ENCODE peak calls at places on chromosomes 12 and 14, in ten cellular contexts. W is right lobe of liver; V is HepG2; A is lower leg skin; L is stomach; G is Peyer's patch; R is PC-3; T is BJ; M is CD8-positive, alpha-beta T cell; S is AG04450. E is an unnamed sample.

GRCh38 chr12:122558721-122559641 is 31.9 kb downstream of the KNTC1 start:
- DNase-seq in W (no peak), V (no peak), A (no peak), L (no peak), G (no peak), R (no peak), T (no peak), M (no peak), S (no peak), E (no peak)

GRCh38 chr12:114669501-114670256 is 14.3 kb downstream of the TBX3 start:
- DNase-seq in W (no peak), V (peak; percentile 42), A (no peak), L (no peak), G (no peak), R (peak; percentile 81), T (no peak), M (no peak), S (no peak), E (peak; percentile 76)

GRCh38 chr12:96677363-96677762 is 188.0 kb downstream of the CFAP54 start:
- DNase-seq in W (no peak), V (no peak), A (no peak), L (no peak), G (no peak), R (no peak), T (no peak), M (no peak), S (no peak), E (no peak)

GRCh38 chr14:22047105-22047504 is 373.5 kb upstream of the OR4E1 start:
- DNase-seq in W (no peak), V (peak; percentile 70), A (no peak), L (no peak), G (no peak), R (peak; percentile 34), T (no peak), M (no peak), S (no peak), E (no peak)

GRCh38 chr14:57574617-57575288 is 81.1 kb upstream of the CCDC198 start:
- DNase-seq in W (no peak), V (peak; percentile 1), A (no peak), L (no peak), G (no peak), R (peak; percentile 49), T (no peak), M (no peak), S (no peak), E (no peak)

GRCh38 chr12:115079760-115080159 is 395.8 kb upstream of the TBX3 start:
- DNase-seq in W (no peak), V (no peak), A (no peak), L (no peak), G (no peak), R (peak; percentile 65), T (no peak), M (no peak), S (no peak), E (no peak)

GRCh38 chr12:116370886-116371580 is 93.5 kb upstream of the MED13L start:
- DNase-seq in W (no peak), V (no peak), A (no peak), L (no peak), G (no peak), R (no peak), T (no peak), M (no peak), S (no peak), E (no peak)

GRCh38 chr12:43294147-43294546 is 257.9 kb downstream of the ADAMTS20 start:
- DNase-seq in W (no peak), V (no peak), A (no peak), L (no peak), G (no peak), R (no peak), T (no peak), M (no peak), S (no peak), E (no peak)

GRCh38 chr12:80551897-80552296 is 107.9 kb downstream of the PTPRQ start:
- DNase-seq in W (no peak), V (no peak), A (no peak), L (no peak), G (no peak), R (peak; percentile 98), T (peak; percentile 99), M (no peak), S (peak; percentile 88), E (no peak)

GRCh38 chr12:12684375-12685106 is 11.4 kb downstream of the GPR19 start:
- DNase-seq in W (no peak), V (peak; percentile 13), A (no peak), L (no peak), G (no peak), R (peak; percentile 22), T (no peak), M (no peak), S (no peak), E (no peak)

GRCh38 chr12:113758165-113758924 is 207.8 kb downstream of the RBM19 start:
- DNase-seq in W (no peak), V (no peak), A (no peak), L (no peak), G (no peak), R (no peak), T (no peak), M (no peak), S (no peak), E (no peak)

GRCh38 chr12:86931714-86932113 is 675.5 kb upstream of the MGAT4C start:
- DNase-seq in W (no peak), V (no peak), A (no peak), L (no peak), G (no peak), R (no peak), T (no peak), M (no peak), S (no peak), E (no peak)

GRCh38 chr12:53700567-53700966 is 24.7 kb upstream of the ATP5MC2 start:
- DNase-seq in W (no peak), V (no peak), A (no peak), L (peak; percentile 10), G (no peak), R (peak; percentile 7), T (no peak), M (no peak), S (no peak), E (no peak)

GRCh38 chr14:35853225-35853624 is 27.1 kb downstream of the BRMS1L start:
- DNase-seq in W (no peak), V (no peak), A (no peak), L (no peak), G (no peak), R (no peak), T (no peak), M (no peak), S (no peak), E (no peak)

DNA sequence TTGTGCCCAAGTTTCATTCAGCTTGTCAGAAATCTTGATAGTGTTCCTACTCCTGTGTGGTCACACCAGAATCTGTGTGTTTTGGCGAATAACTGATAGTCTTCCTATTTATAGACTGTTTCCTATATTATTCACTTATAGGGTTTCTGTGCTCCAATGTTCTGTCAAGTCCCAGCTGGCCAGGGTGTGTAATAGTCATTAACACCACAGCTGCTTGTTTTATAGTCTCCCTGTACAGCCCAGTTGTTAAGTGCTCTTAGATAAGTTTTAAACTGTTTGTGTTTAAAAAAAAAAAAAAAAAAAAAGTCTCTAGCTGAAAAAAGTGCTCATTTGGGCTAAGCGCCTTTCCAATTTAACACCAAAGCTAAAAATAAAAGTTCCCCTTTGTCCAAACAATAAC is 45.8 kb downstream of the GPR135 start:
- DNase-seq in W (no peak), V (no peak), A (no peak), L (no peak), G (no peak), R (no peak), T (no peak), M (no peak), S (no peak), E (no peak)
- TF ChIP-seq CTCF in W (no peak), V (no peak), A (no peak), L (no peak), G (no peak), R (no peak), T (no peak), M (no peak), S (no peak), E (no peak)

GRCh38 chr12:79512068-79512467 is 178.7 kb downstream of the PAWR start:
- DNase-seq in W (no peak), V (no peak), A (no peak), L (no peak), G (no peak), R (peak; percentile 38), T (no peak), M (no peak), S (no peak), E (no peak)
- TF ChIP-seq CTCF in W (no peak), V (peak; percentile 47), A (no peak), L (no peak), G (no peak), R (peak; percentile 60), T (peak; percentile 15), M (no peak), S (no peak), E (no peak)

GRCh38 chr12:77153706-77154105 is 88.3 kb upstream of the E2F7 start:
- DNase-seq in W (no peak), V (no peak), A (no peak), L (no peak), G (no peak), R (no peak), T (no peak), M (no peak), S (no peak), E (no peak)

GRCh38 chr12:77151030-77151429 is 85.7 kb upstream of the E2F7 start:
- DNase-seq in W (no peak), V (no peak), A (no peak), L (no peak), G (no peak), R (peak; percentile 88), T (no peak), M (no peak), S (no peak), E (no peak)

DNA sequence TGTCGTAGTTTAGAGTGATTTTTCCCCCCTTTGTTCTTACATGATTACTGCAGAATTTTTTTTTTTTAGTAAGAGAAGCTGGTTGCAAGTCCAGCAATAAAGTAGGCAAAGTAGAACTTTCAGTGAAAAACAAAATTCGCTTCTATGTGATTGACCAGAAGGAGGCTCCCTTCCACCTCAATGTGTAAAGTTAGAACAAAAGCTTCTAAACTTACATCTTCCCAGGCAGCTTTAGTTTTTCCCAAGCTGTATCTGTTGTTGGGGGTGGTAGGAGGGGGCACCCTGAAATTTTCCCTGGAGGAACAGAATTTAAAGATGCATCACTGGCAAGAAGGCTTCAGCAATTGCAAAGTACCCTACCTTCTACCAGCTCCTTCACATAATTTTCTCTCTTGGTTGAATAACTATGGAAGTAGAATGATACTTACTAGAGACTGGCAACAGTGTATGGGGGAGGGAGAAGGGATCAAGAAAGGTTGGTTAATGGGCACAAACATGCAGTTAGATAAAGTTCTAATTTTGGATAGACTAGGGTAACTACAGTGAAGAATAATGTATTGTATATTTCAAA is 87.3 kb upstream of the E2F7 start:
- DNase-seq in W (no peak), V (peak; percentile 5), A (no peak), L (no peak), G (no peak), R (peak; percentile 63), T (no peak), M (no peak), S (peak; percentile 20), E (no peak)
- TF ChIP-seq CTCF in W (peak; percentile 26), V (peak; percentile 52), A (no peak), L (peak; percentile 29), G (no peak), R (peak; percentile 74), T (peak; percentile 68), M (no peak), S (peak; percentile 76), E (peak; percentile 75)

DNA sequence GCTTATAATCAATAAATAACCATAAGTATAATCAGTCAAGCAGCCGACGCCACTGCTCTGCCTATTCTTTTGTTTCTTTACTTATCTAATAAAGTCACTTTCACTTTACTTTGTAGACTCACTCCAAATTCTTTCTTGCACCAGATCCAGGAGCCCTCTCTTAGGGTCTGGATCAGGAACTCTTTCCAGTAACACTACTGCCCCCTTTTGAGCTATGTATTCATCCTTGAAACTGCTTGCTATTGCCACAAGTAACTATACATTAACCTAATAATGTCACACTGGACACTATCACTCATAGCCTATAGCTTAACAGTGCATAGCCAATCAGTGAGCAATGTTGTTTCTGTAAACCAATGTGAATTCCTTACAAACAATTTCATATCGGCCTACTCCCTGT is 2.8 kb upstream of the NID2 start:
- DNase-seq in W (no peak), V (no peak), A (no peak), L (no peak), G (no peak), R (peak; percentile 44), T (no peak), M (no peak), S (no peak), E (no peak)
- TF ChIP-seq CTCF in W (no peak), V (no peak), A (no peak), L (no peak), G (no peak), R (peak; percentile 54), T (peak; percentile 15), M (no peak), S (no peak), E (peak; percentile 22)

E was measured in type B pancreatic cell.